ENCODE peak calls at places on chromosomes 6 and 20, in six cellular contexts. One of them, this sample, is unnamed.
A peak's percentile ranks its signal among the peaks of the same experiment; 100 is the strongest.

GRCh38 chr20:17843246-17844132 is 125.1 kb downstream of the SNX5 start:
- DNase-seq in GM23248: peak; percentile 96
- DNase-seq in right cardiac atrium: peak; percentile 84
- DNase-seq in testis: peak; percentile 48
- DNase-seq in aorta: peak; percentile 82
- DNase-seq in thyroid gland: peak; percentile 53
- DNase-seq in this sample: no peak

GRCh38 chr6:133956413-133957049 is 3.5 kb downstream of the TBPL1 start:
- DNase-seq in GM23248: no peak
- DNase-seq in right cardiac atrium: no peak
- DNase-seq in testis: no peak
- DNase-seq in aorta: no peak
- DNase-seq in thyroid gland: no peak
- DNase-seq in this sample: no peak

GRCh38 chr6:44000164-44000842 is 126.9 kb downstream of the MRPL14 start:
- DNase-seq in GM23248: no peak
- DNase-seq in right cardiac atrium: no peak
- DNase-seq in testis: no peak
- DNase-seq in aorta: peak; percentile 51
- DNase-seq in thyroid gland: no peak
- DNase-seq in this sample: peak; percentile 26

GRCh38 chr6:70180904-70181599 is 121.8 kb downstream of the COL9A1 start:
- DNase-seq in GM23248: no peak
- DNase-seq in right cardiac atrium: no peak
- DNase-seq in testis: no peak
- DNase-seq in aorta: no peak
- DNase-seq in thyroid gland: no peak
- DNase-seq in this sample: no peak

GRCh38 chr6:74070091-74070490 is 374.1 kb downstream of the CD109 start:
- DNase-seq in GM23248: peak; percentile 56
- DNase-seq in right cardiac atrium: no peak
- DNase-seq in testis: no peak
- DNase-seq in aorta: no peak
- DNase-seq in thyroid gland: no peak
- DNase-seq in this sample: no peak

GRCh38 chr20:32585011-32585518 is at the start of gene NOL4L:
- DNase-seq in GM23248: peak; percentile 55
- DNase-seq in right cardiac atrium: peak; percentile 74
- DNase-seq in testis: peak; percentile 40
- DNase-seq in aorta: no peak
- DNase-seq in thyroid gland: peak; percentile 37
- DNase-seq in this sample: no peak

GRCh38 chr6:150898390-150899170 is 33.1 kb downstream of the MTHFD1L start:
- DNase-seq in GM23248: peak; percentile 76
- DNase-seq in right cardiac atrium: no peak
- DNase-seq in testis: no peak
- DNase-seq in aorta: no peak
- DNase-seq in thyroid gland: no peak
- DNase-seq in this sample: no peak

GRCh38 chr6:30951907-30952469 is 11.2 kb downstream of the MUCL3 start:
- DNase-seq in GM23248: no peak
- DNase-seq in right cardiac atrium: no peak
- DNase-seq in testis: no peak
- DNase-seq in aorta: no peak
- DNase-seq in thyroid gland: no peak
- DNase-seq in this sample: no peak

GRCh38 chr6:39073471-39074355 is 25.1 kb downstream of the GLP1R start:
- DNase-seq in GM23248: no peak
- DNase-seq in right cardiac atrium: peak; percentile 45
- DNase-seq in testis: no peak
- DNase-seq in aorta: no peak
- DNase-seq in thyroid gland: no peak
- DNase-seq in this sample: no peak

GRCh38 chr20:44856847-44857448 is 28.6 kb upstream of the YWHAB start:
- DNase-seq in GM23248: no peak
- DNase-seq in right cardiac atrium: no peak
- DNase-seq in testis: no peak
- DNase-seq in aorta: no peak
- DNase-seq in thyroid gland: no peak
- DNase-seq in this sample: peak; percentile 50

GRCh38 chr6:158774734-158775449 is 44.3 kb downstream of the EZR start:
- DNase-seq in GM23248: no peak
- DNase-seq in right cardiac atrium: no peak
- DNase-seq in testis: no peak
- DNase-seq in aorta: no peak
- DNase-seq in thyroid gland: no peak
- DNase-seq in this sample: no peak

GRCh38 chr6:157981395-157982296 is at the start of gene SYNJ2:
- DNase-seq in GM23248: peak; percentile 88
- DNase-seq in right cardiac atrium: peak; percentile 91
- DNase-seq in testis: peak; percentile 75
- DNase-seq in aorta: peak; percentile 85
- DNase-seq in thyroid gland: peak; percentile 82
- DNase-seq in this sample: peak; percentile 86

GRCh38 chr20:62823688-62824475 is 7.0 kb downstream of the COL9A3 start:
- DNase-seq in GM23248: no peak
- DNase-seq in right cardiac atrium: peak; percentile 46
- DNase-seq in testis: no peak
- DNase-seq in aorta: no peak
- DNase-seq in thyroid gland: peak; percentile 71
- DNase-seq in this sample: no peak

GRCh38 chr20:47377122-47377722 is 20.7 kb upstream of the ZMYND8 start:
- DNase-seq in GM23248: no peak
- DNase-seq in right cardiac atrium: peak; percentile 8
- DNase-seq in testis: no peak
- DNase-seq in aorta: no peak
- DNase-seq in thyroid gland: peak; percentile 6
- DNase-seq in this sample: no peak

GRCh38 chr6:11207199-11207968 is 25.1 kb downstream of the NEDD9 start:
- DNase-seq in GM23248: peak; percentile 96
- DNase-seq in right cardiac atrium: no peak
- DNase-seq in testis: peak; percentile 52
- DNase-seq in aorta: peak; percentile 84
- DNase-seq in thyroid gland: peak; percentile 19
- DNase-seq in this sample: peak; percentile 78

GRCh38 chr6:44043036-44043478 is 84.2 kb downstream of the MRPL14 start:
- DNase-seq in GM23248: peak; percentile 56
- DNase-seq in right cardiac atrium: no peak
- DNase-seq in testis: no peak
- DNase-seq in aorta: no peak
- DNase-seq in thyroid gland: no peak
- DNase-seq in this sample: no peak

GRCh38 chr20:58374906-58375760 is 13.9 kb upstream of the VAPB start:
- DNase-seq in GM23248: peak; percentile 50
- DNase-seq in right cardiac atrium: no peak
- DNase-seq in testis: no peak
- DNase-seq in aorta: peak; percentile 43
- DNase-seq in thyroid gland: no peak
- DNase-seq in this sample: no peak

GRCh38 chr20:21113697-21114096 is 7.5 kb upstream of the LINC00237 start:
- DNase-seq in GM23248: no peak
- DNase-seq in right cardiac atrium: no peak
- DNase-seq in testis: no peak
- DNase-seq in aorta: no peak
- DNase-seq in thyroid gland: no peak
- DNase-seq in this sample: no peak

GRCh38 chr6:35343092-35343834 is 905 bp downstream of the PPARD start:
- DNase-seq in GM23248: peak; percentile 34
- DNase-seq in right cardiac atrium: peak; percentile 83
- DNase-seq in testis: peak; percentile 36
- DNase-seq in aorta: peak; percentile 76
- DNase-seq in thyroid gland: peak; percentile 50
- DNase-seq in this sample: no peak

GRCh38 chr6:164283574-164283973 is 869.1 kb downstream of the QKI start:
- DNase-seq in GM23248: no peak
- DNase-seq in right cardiac atrium: no peak
- DNase-seq in testis: no peak
- DNase-seq in aorta: no peak
- DNase-seq in thyroid gland: no peak
- DNase-seq in this sample: no peak

DNA sequence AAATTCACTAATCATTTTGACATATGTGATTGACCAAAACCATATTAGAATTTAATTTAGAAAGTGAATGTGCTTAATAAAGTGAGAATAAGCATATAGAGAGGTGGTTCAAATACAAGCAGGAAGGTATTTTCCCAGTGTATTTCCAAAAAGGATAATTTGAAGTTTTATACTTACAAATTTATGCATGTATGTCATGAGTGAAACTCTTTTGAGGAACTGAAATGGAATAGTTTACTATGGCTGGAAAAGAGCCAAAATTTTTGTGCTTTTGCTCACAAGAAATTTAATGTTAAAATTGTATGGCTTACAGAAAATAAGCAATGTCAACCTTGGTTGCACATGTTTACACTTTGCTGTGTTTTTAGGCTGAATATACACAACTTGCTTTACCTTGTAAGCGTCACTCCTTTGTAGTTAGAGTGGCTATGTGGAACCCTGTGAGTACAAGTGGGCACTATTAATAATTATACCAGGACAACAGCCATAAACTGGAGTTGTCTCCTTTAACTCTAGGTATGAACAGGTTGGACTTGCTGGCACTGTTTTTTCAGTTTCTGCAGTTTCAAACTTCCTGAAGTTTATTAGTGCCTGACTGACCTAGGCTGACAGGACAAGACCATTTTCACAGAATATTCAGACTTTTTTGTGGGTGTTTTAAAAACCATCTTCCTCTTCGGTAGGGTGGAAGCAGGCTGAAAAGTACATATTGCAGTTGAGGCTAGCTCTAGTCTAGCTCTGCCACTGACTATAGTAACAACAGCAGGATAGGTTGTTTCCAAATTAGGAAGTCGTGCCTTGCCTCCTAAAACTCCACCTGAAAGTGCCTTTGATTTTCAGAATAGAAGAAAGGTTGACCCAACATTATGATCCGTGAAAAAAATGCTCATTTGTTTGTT is 6.0 kb downstream of the AFDN start:
- DNase-seq in GM23248: peak; percentile 35
- DNase-seq in right cardiac atrium: no peak
- DNase-seq in testis: no peak
- DNase-seq in aorta: no peak
- DNase-seq in thyroid gland: no peak
- DNase-seq in this sample: no peak
- H3K4me1 ChIP-seq in GM23248: no peaks in the 10 kb centered on the region
- H3K4me1 ChIP-seq in right cardiac atrium: peaks cover 8% of the 10 kb centered on the region
- H3K4me1 ChIP-seq in testis: peaks cover 25% of the 10 kb centered on the region
- H3K4me1 ChIP-seq in aorta: no peaks in the 10 kb centered on the region
- H3K4me1 ChIP-seq in thyroid gland: peaks cover 42% of the 10 kb centered on the region
- H3K4me1 ChIP-seq in this sample: peaks cover 47% of the 10 kb centered on the region

GRCh38 chr6:16718301-16718700 is 43.0 kb downstream of the ATXN1 start:
- DNase-seq in GM23248: no peak
- DNase-seq in right cardiac atrium: no peak
- DNase-seq in testis: no peak
- DNase-seq in aorta: no peak
- DNase-seq in thyroid gland: no peak
- DNase-seq in this sample: no peak

GRCh38 chr6:16716450-16716858 is 44.8 kb downstream of the ATXN1 start:
- DNase-seq in GM23248: no peak
- DNase-seq in right cardiac atrium: no peak
- DNase-seq in testis: no peak
- DNase-seq in aorta: no peak
- DNase-seq in thyroid gland: no peak
- DNase-seq in this sample: no peak

GRCh38 chr6:16719488-16719887 is 41.8 kb downstream of the ATXN1 start:
- DNase-seq in GM23248: no peak
- DNase-seq in right cardiac atrium: no peak
- DNase-seq in testis: no peak
- DNase-seq in aorta: no peak
- DNase-seq in thyroid gland: no peak
- DNase-seq in this sample: no peak

GRCh38 chr6:16720861-16721260 is 40.4 kb downstream of the ATXN1 start:
- DNase-seq in GM23248: no peak
- DNase-seq in right cardiac atrium: no peak
- DNase-seq in testis: no peak
- DNase-seq in aorta: no peak
- DNase-seq in thyroid gland: no peak
- DNase-seq in this sample: no peak

DNA sequence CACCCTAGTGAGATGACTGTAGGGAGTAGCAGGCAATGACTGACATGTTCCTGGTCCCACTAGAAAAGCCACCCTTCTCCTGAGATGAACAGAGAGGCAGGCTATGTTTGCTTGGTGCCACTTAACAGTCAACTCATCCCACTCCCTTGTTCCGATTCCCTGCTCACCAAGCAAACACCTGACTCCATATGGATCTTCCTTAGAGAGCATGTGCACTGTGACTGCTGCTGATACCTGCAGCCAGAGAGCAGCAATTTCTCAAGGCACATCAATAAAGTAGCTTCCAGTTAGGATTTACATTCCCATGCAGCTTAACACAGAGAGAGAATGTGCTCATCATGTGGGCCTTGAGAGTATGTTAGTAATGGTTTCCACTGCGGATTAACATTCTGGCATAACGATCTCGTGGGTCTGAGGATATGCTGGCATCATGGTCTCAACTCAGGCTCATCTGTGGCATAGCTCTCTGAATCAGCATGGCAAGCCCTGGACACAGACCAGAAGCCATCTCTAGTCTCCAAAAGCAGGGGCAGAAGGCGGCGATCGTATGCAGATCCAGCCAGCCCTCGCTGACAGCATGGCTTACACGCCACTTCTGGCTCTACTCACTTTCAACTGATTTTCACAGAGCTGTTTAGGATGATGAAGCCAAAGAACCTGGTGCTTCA is 43.9 kb downstream of the ATXN1 start:
- DNase-seq in GM23248: no peak
- DNase-seq in right cardiac atrium: no peak
- DNase-seq in testis: no peak
- DNase-seq in aorta: no peak
- DNase-seq in thyroid gland: no peak
- DNase-seq in this sample: no peak
- H3K4me1 ChIP-seq in GM23248: peaks cover 16% of the 10 kb centered on the region
- H3K4me1 ChIP-seq in right cardiac atrium: peaks cover 13% of the 10 kb centered on the region
- H3K4me1 ChIP-seq in testis: peaks cover 3% of the 10 kb centered on the region
- H3K4me1 ChIP-seq in aorta: peaks cover 9% of the 10 kb centered on the region
- H3K4me1 ChIP-seq in thyroid gland: peaks cover 14% of the 10 kb centered on the region
- H3K4me1 ChIP-seq in this sample: peaks cover 3% of the 10 kb centered on the region

DNA sequence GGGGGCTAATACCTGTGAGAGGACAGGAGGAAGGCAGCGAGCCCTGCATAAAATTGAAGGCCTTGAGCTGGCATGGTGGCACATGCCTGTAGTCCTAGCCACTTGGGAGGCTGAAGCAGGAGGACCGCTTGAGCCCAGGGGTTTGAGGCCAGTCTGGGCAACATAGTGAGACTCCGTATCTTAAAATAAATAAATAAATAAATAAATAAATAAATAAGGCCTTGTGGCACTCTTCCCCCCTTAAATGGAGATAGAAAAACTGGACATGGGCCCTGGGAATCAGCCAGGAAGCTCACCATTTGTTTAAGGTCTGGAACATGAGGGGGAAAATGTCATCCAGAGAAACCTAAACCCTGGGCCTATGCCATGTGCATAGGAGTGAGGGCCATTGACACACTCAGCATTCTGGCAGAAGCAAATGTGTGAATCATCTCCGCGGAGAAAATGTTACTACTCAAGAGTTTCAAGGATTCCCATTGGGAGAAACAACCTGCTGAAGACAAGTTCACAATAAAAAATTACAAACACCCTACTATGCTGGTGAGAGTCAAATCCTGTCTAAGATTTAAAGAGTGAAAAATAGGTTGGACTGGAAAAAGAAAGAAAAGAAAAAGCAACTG is 51.9 kb upstream of the UBR2 start:
- DNase-seq in GM23248: peak; percentile 80
- DNase-seq in right cardiac atrium: no peak
- DNase-seq in testis: no peak
- DNase-seq in aorta: no peak
- DNase-seq in thyroid gland: no peak
- DNase-seq in this sample: no peak
- H3K4me1 ChIP-seq in GM23248: peaks cover 23% of the 10 kb centered on the region
- H3K4me1 ChIP-seq in right cardiac atrium: no peaks in the 10 kb centered on the region
- H3K4me1 ChIP-seq in testis: no peaks in the 10 kb centered on the region
- H3K4me1 ChIP-seq in aorta: no peaks in the 10 kb centered on the region
- H3K4me1 ChIP-seq in thyroid gland: no peaks in the 10 kb centered on the region
- H3K4me1 ChIP-seq in this sample: no peaks in the 10 kb centered on the region

GRCh38 chr6:42375007-42375635 is 76.6 kb downstream of the TRERF1 start:
- DNase-seq in GM23248: no peak
- DNase-seq in right cardiac atrium: no peak
- DNase-seq in testis: no peak
- DNase-seq in aorta: no peak
- DNase-seq in thyroid gland: no peak
- DNase-seq in this sample: no peak
- H3K4me1 ChIP-seq in GM23248: no peaks in the 10 kb centered on the region
- H3K4me1 ChIP-seq in right cardiac atrium: peaks cover 3% of the 10 kb centered on the region
- H3K4me1 ChIP-seq in testis: peaks cover 18% of the 10 kb centered on the region
- H3K4me1 ChIP-seq in aorta: no peaks in the 10 kb centered on the region
- H3K4me1 ChIP-seq in thyroid gland: no peaks in the 10 kb centered on the region
- H3K4me1 ChIP-seq in this sample: no peaks in the 10 kb centered on the region